ENCODE peak calls at places on chromosomes 16 and 17, in eight cellular contexts. W, Q, I, F, N, Z, U and E are unnamed samples.

GRCh38 chr16:10338426-10338825 is 47.4 kb upstream of the ATF7IP2 start:
- DNase-seq in W (peak; percentile 78), Q (no peak), I (peak; percentile 16), F (no peak), N (peak; percentile 52), Z (no peak), U (no peak), E (no peak)

GRCh38 chr16:49608801-49609200 is 235.2 kb downstream of the C16orf78 start:
- DNase-seq in W (peak; percentile 58), Q (no peak), I (peak; percentile 41), F (no peak), N (peak; percentile 75), Z (no peak), U (no peak), E (no peak)

GRCh38 chr17:15091825-15092224 is 173.3 kb downstream of the PMP22 start:
- DNase-seq in W (no peak), Q (no peak), I (no peak), F (no peak), N (no peak), Z (no peak), U (no peak), E (no peak)

GRCh38 chr16:20866161-20866772 is 33.9 kb downstream of the DCUN1D3 start:
- DNase-seq in W (peak; percentile 87), Q (peak; percentile 27), I (peak; percentile 29), F (no peak), N (peak; percentile 32), Z (peak; percentile 61), U (no peak), E (no peak)

GRCh38 chr16:68311316-68311620 is 449 bp downstream of the PRMT7 start:
- DNase-seq in W (peak; percentile 42), Q (no peak), I (no peak), F (no peak), N (peak; percentile 55), Z (no peak), U (peak; percentile 50), E (no peak)

GRCh38 chr17:34665803-34666763 is 86.7 kb downstream of the TMEM132E start:
- DNase-seq in W (no peak), Q (no peak), I (no peak), F (no peak), N (no peak), Z (peak; percentile 37), U (no peak), E (no peak)

GRCh38 chr16:14042706-14043105 is 28.4 kb upstream of the MRTFB start:
- DNase-seq in W (no peak), Q (no peak), I (peak; percentile 47), F (no peak), N (no peak), Z (no peak), U (no peak), E (no peak)

GRCh38 chr17:82981141-82981540 is 98.3 kb upstream of the METRNL start:
- DNase-seq in W (no peak), Q (no peak), I (no peak), F (no peak), N (no peak), Z (no peak), U (no peak), E (no peak)

GRCh38 chr17:48753794-48754499 is 25.4 kb upstream of the HOXB13 start:
- DNase-seq in W (no peak), Q (no peak), I (no peak), F (no peak), N (no peak), Z (no peak), U (no peak), E (no peak)

GRCh38 chr16:81708459-81709368 is 70.4 kb upstream of the PLCG2 start:
- DNase-seq in W (no peak), Q (peak; percentile 54), I (no peak), F (no peak), N (no peak), Z (peak; percentile 76), U (no peak), E (no peak)

GRCh38 chr17:80717661-80718060 is 173.0 kb downstream of the RPTOR start:
- DNase-seq in W (no peak), Q (no peak), I (no peak), F (no peak), N (no peak), Z (no peak), U (no peak), E (no peak)

GRCh38 chr17:17463821-17464220 is 13.0 kb upstream of the MED9 start:
- DNase-seq in W (no peak), Q (no peak), I (no peak), F (no peak), N (no peak), Z (no peak), U (no peak), E (no peak)

GRCh38 chr17:34499576-34499975 is 79.8 kb upstream of the TMEM132E start:
- DNase-seq in W (no peak), Q (no peak), I (no peak), F (no peak), N (peak; percentile 80), Z (no peak), U (no peak), E (no peak)

GRCh38 chr16:89067677-89068076 is 26.0 kb upstream of the ACSF3 start:
- DNase-seq in W (no peak), Q (peak; percentile 31), I (no peak), F (no peak), N (no peak), Z (no peak), U (no peak), E (no peak)

GRCh38 chr16:89065445-89065795 is 28.2 kb upstream of the ACSF3 start:
- DNase-seq in W (no peak), Q (no peak), I (no peak), F (no peak), N (no peak), Z (no peak), U (no peak), E (no peak)

GRCh38 chr16:89064606-89065444 is 28.8 kb upstream of the ACSF3 start:
- DNase-seq in W (no peak), Q (no peak), I (no peak), F (no peak), N (no peak), Z (no peak), U (no peak), E (no peak)

GRCh38 chr16:89063768-89064320 is 29.8 kb upstream of the ACSF3 start:
- DNase-seq in W (no peak), Q (no peak), I (no peak), F (no peak), N (no peak), Z (no peak), U (no peak), E (no peak)

GRCh38 chr16:89066746-89067145 is 26.9 kb upstream of the ACSF3 start:
- DNase-seq in W (no peak), Q (no peak), I (no peak), F (no peak), N (no peak), Z (no peak), U (no peak), E (no peak)
- TF ChIP-seq CTCF in W (no peak), Q (no peak), I (no peak), F (no peak), N (no peak), Z (no peak), U (no peak), E (no peak)

DNA sequence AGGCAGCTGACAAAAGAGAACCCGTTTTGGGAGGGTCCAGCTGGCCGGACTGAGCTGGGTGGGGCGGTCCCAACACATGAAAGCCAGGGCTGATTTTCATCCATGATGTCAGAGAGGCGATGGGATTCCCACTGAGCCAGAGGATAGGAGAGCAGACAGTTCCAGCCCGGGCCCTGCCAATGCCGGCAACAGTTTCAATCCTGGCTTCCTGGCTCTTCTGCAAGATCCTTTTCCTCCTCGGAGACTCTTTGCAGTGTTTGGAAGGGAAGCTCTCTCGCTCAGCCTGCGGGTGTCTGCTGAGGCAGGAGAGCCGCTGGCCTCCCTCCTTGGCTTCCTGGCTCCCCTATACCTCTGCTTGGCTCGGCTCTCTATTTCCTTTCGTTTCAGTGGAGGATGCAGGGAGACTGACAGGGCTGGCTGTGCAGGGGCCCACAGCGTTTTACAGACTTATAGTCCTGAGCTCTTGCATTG is 145.5 kb upstream of the SOX9 start:
- DNase-seq in W (peak; percentile 30), Q (no peak), I (peak; percentile 52), F (peak; percentile 55), N (no peak), Z (no peak), U (no peak), E (no peak)
- H3K27ac ChIP-seq in W (peak overlapping the region; percentile 90), Q (peak overlapping the region; percentile 70), I (peak overlapping the region; percentile 76), F (peak overlapping the region; percentile 65), N (no peak overlapping the region), Z (no peak overlapping the region), U (no peak overlapping the region), E (peak overlapping the region; percentile 18)

DNA sequence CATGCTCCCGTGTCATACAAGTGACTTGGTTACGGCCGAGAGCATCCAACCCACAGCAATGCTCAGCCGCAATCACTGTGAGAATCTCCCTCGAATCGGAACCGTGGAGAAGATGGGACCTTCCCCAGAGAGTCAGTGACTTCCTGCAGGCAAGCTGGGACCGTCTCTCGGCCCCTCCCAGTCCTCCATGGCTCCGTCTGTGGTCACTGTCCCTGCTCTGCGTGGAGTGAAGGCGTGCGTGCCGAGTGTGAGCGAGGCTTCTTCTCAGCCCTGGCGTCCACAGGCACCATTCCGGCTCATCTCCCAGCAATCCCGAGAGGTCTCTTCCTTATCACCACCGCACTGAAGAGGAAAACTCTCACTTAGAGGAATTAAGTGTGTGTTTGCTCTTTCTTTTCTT is 113.1 kb downstream of the ADCY9 start:
- DNase-seq in W (no peak), Q (no peak), I (no peak), F (no peak), N (no peak), Z (no peak), U (no peak), E (no peak)
- H3K27me3 ChIP-seq in W (no peaks in the 10 kb centered on the region), Q (no peaks in the 10 kb centered on the region), I (no peaks in the 10 kb centered on the region), F (no peaks in the 10 kb centered on the region), N (no peaks in the 10 kb centered on the region), Z (no peaks in the 10 kb centered on the region), U (no peaks in the 10 kb centered on the region), E (no peaks in the 10 kb centered on the region)

GRCh38 chr16:65728172-65728571 is 606.3 kb upstream of the CDH11 start:
- DNase-seq in W (peak; percentile 6), Q (no peak), I (peak; percentile 19), F (no peak), N (peak; percentile 34), Z (no peak), U (no peak), E (no peak)

GRCh38 chr16:65727534-65728137 is 605.8 kb upstream of the CDH11 start:
- DNase-seq in W (no peak), Q (no peak), I (no peak), F (no peak), N (no peak), Z (no peak), U (no peak), E (no peak)

GRCh38 chr16:65717006-65717720 is 595.3 kb upstream of the CDH11 start:
- DNase-seq in W (peak; percentile 70), Q (no peak), I (no peak), F (no peak), N (no peak), Z (no peak), U (no peak), E (no peak)

GRCh38 chr16:65725156-65725845 is 603.4 kb upstream of the CDH11 start:
- DNase-seq in W (peak; percentile 92), Q (no peak), I (no peak), F (no peak), N (no peak), Z (no peak), U (no peak), E (no peak)

DNA sequence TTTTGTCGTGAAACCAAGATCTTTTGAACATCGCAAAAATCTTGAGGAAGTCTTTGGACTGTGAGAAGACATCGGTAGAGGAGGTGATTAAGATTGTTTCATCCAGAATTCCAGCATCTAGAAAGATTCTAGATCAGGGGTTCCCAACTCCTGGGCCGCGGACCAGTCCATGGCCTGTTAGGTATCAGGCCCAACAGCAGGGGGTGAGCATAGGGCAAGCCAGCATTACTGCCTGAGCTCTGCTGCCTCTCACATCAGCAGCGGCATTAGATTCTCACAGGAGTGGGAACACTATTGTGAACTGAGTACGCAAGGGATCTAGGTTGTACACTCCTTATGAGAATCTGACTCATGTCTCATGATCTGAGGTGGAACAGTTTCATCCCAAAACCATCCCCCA is 600.6 kb upstream of the CDH11 start:
- DNase-seq in W (no peak), Q (no peak), I (no peak), F (no peak), N (no peak), Z (no peak), U (no peak), E (no peak)
- TF ChIP-seq CTCF in W (no peak), Q (no peak), I (no peak), F (no peak), N (no peak), Z (no peak), U (no peak), E (no peak)